ENCODE peak calls at places on chromosomes 13 and 19, in four cellular contexts. One of them, this sample, is unnamed.

GRCh38 chr13:73266640-73267180 is 207.9 kb downstream of the KLF5 start:
- DNase-seq in K562: no peak
- DNase-seq in A549: no peak
- DNase-seq in HepG2: no peak
- DNase-seq in this sample: no peak

GRCh38 chr13:88103824-88104223 is 432.7 kb downstream of the SLITRK5 start:
- DNase-seq in K562: no peak
- DNase-seq in A549: no peak
- DNase-seq in HepG2: no peak
- DNase-seq in this sample: no peak

GRCh38 chr13:33168326-33168960 is 117.1 kb downstream of the STARD13 start:
- DNase-seq in HepG2: peak
- DNase-seq in A549: no peak
- DNase-seq in K562: no peak
- DNase-seq in this sample: no peak

GRCh38 chr13:37143901-37144300 is 38.4 kb upstream of the CSNK1A1L start:
- DNase-seq in HepG2: no peak
- DNase-seq in K562: no peak
- DNase-seq in A549: no peak
- DNase-seq in this sample: no peak

GRCh38 chr13:20193142-20193923 is 595 bp upstream of the GJB2 start:
- DNase-seq in K562: no peak
- DNase-seq in HepG2: no peak
- DNase-seq in A549: no peak
- DNase-seq in this sample: no peak

GRCh38 chr19:40921005-40921897 is 39.2 kb upstream of the CYP2A7 start:
- DNase-seq in K562: no peak
- DNase-seq in A549: peak
- DNase-seq in HepG2: peak
- DNase-seq in this sample: no peak

GRCh38 chr13:19157461-19157860 is 24.2 kb downstream of the TUBA3C start:
- DNase-seq in A549: no peak
- DNase-seq in HepG2: no peak
- DNase-seq in K562: no peak
- DNase-seq in this sample: no peak

GRCh38 chr19:49624967-49625910 is 14.7 kb downstream of the RRAS start:
- DNase-seq in HepG2: no peak
- DNase-seq in A549: no peak
- DNase-seq in K562: no peak
- DNase-seq in this sample: no peak

GRCh38 chr13:98766716-98767115 is 14.2 kb upstream of the SLC15A1 start:
- DNase-seq in A549: no peak
- DNase-seq in K562: no peak
- DNase-seq in HepG2: no peak
- DNase-seq in this sample: no peak

GRCh38 chr19:39401549-39402416 is 4.9 kb upstream of the ZFP36 start:
- DNase-seq in A549: peak
- DNase-seq in K562: no peak
- DNase-seq in HepG2: peak
- DNase-seq in this sample: no peak

GRCh38 chr13:101408992-101409656 is 7.2 kb downstream of the NALCN start:
- DNase-seq in K562: no peak
- DNase-seq in A549: no peak
- DNase-seq in HepG2: no peak
- DNase-seq in this sample: no peak

GRCh38 chr13:31236211-31236786 is 36.5 kb downstream of the B3GLCT start:
- DNase-seq in K562: no peak
- DNase-seq in A549: peak
- DNase-seq in HepG2: peak
- DNase-seq in this sample: no peak

GRCh38 chr13:44293354-44293753 is 80.3 kb upstream of the SERP2 start:
- DNase-seq in HepG2: no peak
- DNase-seq in A549: no peak
- DNase-seq in K562: no peak
- DNase-seq in this sample: no peak

GRCh38 chr13:108463365-108463764 is 166.0 kb upstream of the MYO16 start:
- DNase-seq in A549: peak
- DNase-seq in K562: no peak
- DNase-seq in HepG2: no peak
- DNase-seq in this sample: no peak

GRCh38 chr13:79447141-79447540 is 33.8 kb upstream of the NDFIP2 start:
- DNase-seq in HepG2: no peak
- DNase-seq in A549: no peak
- DNase-seq in K562: no peak
- DNase-seq in this sample: no peak

GRCh38 chr19:45439569-45440258 is 16.0 kb upstream of the ERCC1 start:
- DNase-seq in K562: peak
- DNase-seq in HepG2: no peak
- DNase-seq in A549: peak
- DNase-seq in this sample: peak

GRCh38 chr13:63010072-63010658 is 1594.5 kb upstream of the PCDH20 start:
- DNase-seq in K562: no peak
- DNase-seq in A549: no peak
- DNase-seq in HepG2: no peak
- DNase-seq in this sample: no peak

GRCh38 chr19:12785431-12786011 is 5.8 kb upstream of the JUNB start:
- DNase-seq in HepG2: no peak
- DNase-seq in A549: no peak
- DNase-seq in K562: no peak
- DNase-seq in this sample: no peak

GRCh38 chr19:46678110-46678732 is 17.2 kb upstream of the DACT3 start:
- DNase-seq in K562: peak
- DNase-seq in A549: peak
- DNase-seq in HepG2: no peak
- DNase-seq in this sample: peak

GRCh38 chr19:41263042-41263849 is 926 bp upstream of the HNRNPUL1 start:
- DNase-seq in HepG2: peak
- DNase-seq in A549: peak
- DNase-seq in K562: peak
- DNase-seq in this sample: peak

GRCh38 chr19:33771308-33772101 is 25.2 kb upstream of the KCTD15 start:
- DNase-seq in A549: peak
- DNase-seq in HepG2: peak
- DNase-seq in K562: peak
- DNase-seq in this sample: peak

GRCh38 chr19:1027020-1027952 is 878 bp downstream of the CNN2 start:
- DNase-seq in HepG2: no peak
- DNase-seq in K562: no peak
- DNase-seq in A549: no peak
- DNase-seq in this sample: no peak

GRCh38 chr19:45125975-45126493 is 33.1 kb downstream of the PPP1R37 start:
- DNase-seq in HepG2: peak
- DNase-seq in A549: peak
- DNase-seq in K562: peak
- DNase-seq in this sample: peak

GRCh38 chr19:42122691-42123607 is 9.3 kb downstream of the POU2F2 start:
- DNase-seq in A549: no peak
- DNase-seq in K562: no peak
- DNase-seq in HepG2: no peak
- DNase-seq in this sample: no peak

GRCh38 chr19:3810708-3811355 is 24.7 kb upstream of the MATK start:
- DNase-seq in K562: no peak
- DNase-seq in HepG2: no peak
- DNase-seq in A549: no peak
- DNase-seq in this sample: no peak

GRCh38 chr19:49861541-49862410 is 5.6 kb downstream of the PNKP start:
- DNase-seq in A549: no peak
- DNase-seq in K562: no peak
- DNase-seq in HepG2: no peak
- DNase-seq in this sample: no peak

DNA sequence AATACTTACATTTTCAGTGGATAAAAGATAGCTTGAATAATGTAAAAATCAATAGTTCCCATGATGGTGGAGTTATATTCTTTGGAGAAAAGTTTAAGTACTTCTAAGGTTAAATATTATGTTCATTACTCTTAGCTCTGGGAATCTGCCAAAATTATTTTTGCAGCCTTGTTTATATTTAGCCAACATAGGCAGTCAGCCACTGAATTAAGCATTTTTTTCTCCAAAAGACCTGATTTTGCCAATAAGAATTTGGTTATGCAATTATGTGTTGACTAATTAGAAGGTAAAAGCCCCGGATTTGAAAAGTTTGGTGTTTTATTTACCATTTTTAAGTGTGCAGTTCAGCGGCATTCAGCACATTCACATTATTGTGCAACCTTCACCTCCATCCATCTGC is 90.0 kb upstream of the C1QTNF9B start:
- DNase-seq in A549: no peak
- DNase-seq in K562: no peak
- DNase-seq in HepG2: no peak
- DNase-seq in this sample: no peak
- TF ChIP-seq NR3C1 in A549: no peak
- TF ChIP-seq NR3C1 in K562: no peak
- TF ChIP-seq NR3C1 in HepG2: no peak
- TF ChIP-seq NR3C1 in this sample: no peak

GRCh38 chr13:107035778-107036177 is 467.8 kb upstream of the ARGLU1 start:
- DNase-seq in K562: no peak
- DNase-seq in A549: no peak
- DNase-seq in HepG2: no peak
- DNase-seq in this sample: no peak
- TF ChIP-seq NR3C1 in K562: no peak
- TF ChIP-seq NR3C1 in A549: no peak
- TF ChIP-seq NR3C1 in HepG2: no peak
- TF ChIP-seq NR3C1 in this sample: no peak

DNA sequence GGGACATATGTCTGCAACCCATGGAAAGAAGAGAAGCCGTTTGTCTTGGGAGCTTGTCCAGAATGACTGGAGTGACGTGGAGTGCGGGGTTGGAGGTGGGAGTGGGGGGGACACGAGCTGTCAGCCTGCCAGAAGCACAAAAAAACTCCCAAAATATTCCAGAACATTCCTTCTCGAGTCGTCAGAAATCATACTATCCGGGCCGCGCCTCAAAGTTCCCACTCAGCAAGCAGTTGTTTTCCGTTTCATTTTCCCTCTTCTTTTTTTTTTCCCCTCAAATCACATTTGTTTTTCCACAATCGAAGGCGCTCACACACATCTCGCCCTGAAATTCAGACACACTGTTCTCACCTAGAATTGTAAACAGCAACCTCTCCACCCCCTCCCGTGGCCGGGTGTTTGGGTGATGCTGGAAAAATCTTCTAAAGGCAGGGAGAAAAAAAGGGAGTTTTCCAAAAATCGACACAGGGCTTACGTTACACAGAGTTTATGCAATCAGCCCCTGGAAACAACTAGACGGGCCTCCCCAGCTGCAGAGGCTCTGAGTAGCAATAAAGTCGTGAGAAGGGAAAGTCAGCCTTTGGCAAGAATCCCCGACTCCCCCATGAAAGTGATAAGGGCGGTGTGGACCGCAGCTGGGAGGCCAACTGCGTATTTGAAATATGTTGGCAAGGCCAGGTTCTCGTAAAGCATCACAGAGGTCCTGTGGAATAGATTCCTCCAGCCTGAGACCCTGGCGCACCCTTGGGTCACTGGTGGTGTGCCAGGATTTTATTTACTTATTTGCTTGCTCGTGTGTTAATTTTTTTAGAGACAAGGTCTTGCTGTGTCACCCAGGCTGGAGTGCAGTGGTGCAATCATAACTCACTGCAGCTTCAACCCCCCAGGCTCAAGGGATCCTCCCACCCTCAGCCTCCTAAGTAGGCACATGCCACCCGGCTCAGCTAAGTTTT is 31.2 kb upstream of the KLF2 start:
- DNase-seq in HepG2: no peak
- DNase-seq in K562: peak
- DNase-seq in A549: peak
- DNase-seq in this sample: no peak
- TF ChIP-seq NR3C1 in HepG2: no peak
- TF ChIP-seq NR3C1 in K562: no peak
- TF ChIP-seq NR3C1 in A549: no peak
- TF ChIP-seq NR3C1 in this sample: no peak

GRCh38 chr13:45325806-45326205 is 15.2 kb downstream of the TPT1 start:
- DNase-seq in HepG2: peak
- DNase-seq in A549: no peak
- DNase-seq in K562: no peak
- DNase-seq in this sample: no peak

GRCh38 chr13:45328661-45329105 is 12.3 kb downstream of the TPT1 start:
- DNase-seq in K562: no peak
- DNase-seq in A549: no peak
- DNase-seq in HepG2: no peak
- DNase-seq in this sample: no peak

GRCh38 chr13:45331123-45331619 is 9.8 kb downstream of the TPT1 start:
- DNase-seq in HepG2: no peak
- DNase-seq in A549: no peak
- DNase-seq in K562: no peak
- DNase-seq in this sample: no peak

GRCh38 chr13:45331981-45332830 is 8.8 kb downstream of the TPT1 start:
- DNase-seq in K562: no peak
- DNase-seq in A549: peak
- DNase-seq in HepG2: peak
- DNase-seq in this sample: no peak

DNA sequence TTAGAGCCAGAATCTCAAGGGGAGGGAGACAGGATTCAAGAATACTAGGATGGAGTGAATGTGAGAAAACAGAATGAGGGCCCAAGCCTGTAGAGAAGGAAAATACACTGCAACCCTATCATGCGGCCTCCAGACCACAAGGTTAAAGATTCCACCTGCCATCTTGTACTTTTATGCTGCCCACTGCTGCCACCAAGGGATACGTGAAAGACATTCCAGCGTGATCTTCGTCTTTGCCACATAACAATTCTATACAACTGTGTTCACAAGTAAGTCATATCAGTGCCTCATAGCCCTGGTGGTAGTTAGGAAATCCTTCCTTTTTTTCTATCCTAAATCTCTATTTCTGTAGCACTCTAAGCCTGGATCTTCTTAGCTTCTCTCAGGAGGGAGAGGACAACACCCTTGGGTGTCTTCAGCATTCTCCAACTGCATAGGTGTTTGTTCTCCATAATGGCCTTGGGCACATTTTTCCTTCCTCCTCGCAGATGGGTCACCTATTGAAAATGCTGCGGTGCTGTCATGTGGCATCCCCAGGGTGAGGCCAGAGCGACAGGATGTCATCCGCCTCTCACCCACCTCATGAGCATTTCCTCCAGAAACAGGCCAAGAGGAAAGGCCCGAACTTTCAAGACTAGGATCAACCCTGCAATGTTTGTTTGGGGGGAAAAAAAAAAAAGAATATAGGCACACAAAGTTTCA is 13.6 kb downstream of the TPT1 start:
- DNase-seq in A549: no peak
- DNase-seq in K562: no peak
- DNase-seq in HepG2: no peak
- DNase-seq in this sample: no peak
- TF ChIP-seq NR3C1 in A549: no peak
- TF ChIP-seq NR3C1 in K562: no peak
- TF ChIP-seq NR3C1 in HepG2: no peak
- TF ChIP-seq NR3C1 in this sample: no peak

This sample was measured in WTC11.